ENCODE peak calls at places on chromosomes 2 and 18, in six cellular contexts. Q is heart left ventricle, S is endothelial cell of umbilical vein, J is T-helper 2 cell, X is mucosa of descending colon, B is posterior cingulate gyrus. M is an unnamed sample.

GRCh38 chr2:64179582-64180321 is 35.5 kb upstream of the PELI1 start:
- DNase-seq in Q (no peak), S (no peak), J (no peak), X (no peak), B (no peak), M (no peak)

GRCh38 chr18:50880108-50880465 is 1.2 kb downstream of the ME2 start:
- DNase-seq in Q (no peak), S (no peak), J (no peak), X (no peak), B (no peak), M (no peak)

GRCh38 chr2:204505488-204505887 is 39.8 kb upstream of the PARD3B start:
- DNase-seq in Q (no peak), S (no peak), J (no peak), X (no peak), B (no peak), M (no peak)

GRCh38 chr2:180122874-180123273 is 115.8 kb upstream of the CWC22 start:
- DNase-seq in Q (no peak), S (no peak), J (no peak), X (no peak), B (no peak), M (no peak)

GRCh38 chr2:59754336-59754735 is 799.1 kb downstream of the BCL11A start:
- DNase-seq in Q (no peak), S (no peak), J (no peak), X (peak), B (peak), M (no peak)

GRCh38 chr2:178320011-178320410 is 125.7 kb downstream of the OSBPL6 start:
- DNase-seq in Q (no peak), S (no peak), J (no peak), X (no peak), B (no peak), M (no peak)

GRCh38 chr2:102141011-102141914 is 1.3 kb upstream of the IL1R1 start:
- DNase-seq in Q (no peak), S (peak), J (no peak), X (no peak), B (no peak), M (no peak)

GRCh38 chr2:1159013-1159412 is 208.4 kb downstream of the SNTG2 start:
- DNase-seq in Q (no peak), S (no peak), J (no peak), X (no peak), B (no peak), M (no peak)

GRCh38 chr2:191927991-191928390 is 81.1 kb upstream of the CAVIN2 start:
- DNase-seq in Q (no peak), S (peak), J (no peak), X (no peak), B (no peak), M (no peak)

GRCh38 chr2:200625317-200625716 is 39.5 kb downstream of the AOX1 start:
- DNase-seq in Q (no peak), S (no peak), J (no peak), X (no peak), B (no peak), M (no peak)

GRCh38 chr18:75070625-75071483 is 138.1 kb downstream of the PTGR3 start:
- DNase-seq in Q (peak), S (peak), J (peak), X (peak), B (no peak), M (peak)

GRCh38 chr18:29087616-29088246 is 910.8 kb upstream of the CDH2 start:
- DNase-seq in Q (no peak), S (no peak), J (no peak), X (no peak), B (no peak), M (no peak)

GRCh38 chr2:151973901-151974199 is 125.0 kb downstream of the CACNB4 start:
- DNase-seq in Q (no peak), S (peak), J (no peak), X (no peak), B (peak), M (no peak)

GRCh38 chr18:72898870-72899840 is 31.4 kb upstream of the NETO1 start:
- DNase-seq in Q (no peak), S (no peak), J (no peak), X (no peak), B (no peak), M (no peak)

GRCh38 chr2:133720429-133720828 is 152.2 kb upstream of the NCKAP5 start:
- DNase-seq in Q (no peak), S (no peak), J (no peak), X (no peak), B (no peak), M (no peak)

GRCh38 chr18:27240383-27240782 is 55.3 kb upstream of the CHST9 start:
- DNase-seq in Q (no peak), S (no peak), J (no peak), X (no peak), B (no peak), M (no peak)

GRCh38 chr18:43396266-43396665 is 119.0 kb upstream of the SYT4 start:
- DNase-seq in Q (no peak), S (peak), J (no peak), X (no peak), B (no peak), M (no peak)

GRCh38 chr2:223357076-223357475 is 245.1 kb downstream of the SCG2 start:
- DNase-seq in Q (no peak), S (no peak), J (no peak), X (no peak), B (no peak), M (no peak)

GRCh38 chr18:69469444-69469919 is 68.8 kb downstream of the DOK6 start:
- DNase-seq in Q (no peak), S (no peak), J (peak), X (peak), B (no peak), M (peak)

GRCh38 chr2:239239607-239240479 is 161.0 kb downstream of the HDAC4 start:
- DNase-seq in Q (no peak), S (no peak), J (no peak), X (no peak), B (peak), M (no peak)

GRCh38 chr2:217270089-217270800 is 410.4 kb upstream of the TNP1 start:
- DNase-seq in Q (no peak), S (no peak), J (no peak), X (no peak), B (no peak), M (no peak)

GRCh38 chr2:200454839-200455801 is 54.7 kb downstream of the KCTD18 start:
- DNase-seq in Q (no peak), S (no peak), J (no peak), X (no peak), B (no peak), M (no peak)

GRCh38 chr2:101545940-101546339 is 71.0 kb upstream of the RFX8 start:
- DNase-seq in Q (no peak), S (no peak), J (no peak), X (no peak), B (no peak), M (no peak)

GRCh38 chr2:39679805-39680204 is 14.1 kb downstream of the TMEM178A start:
- DNase-seq in Q (no peak), S (no peak), J (no peak), X (no peak), B (no peak), M (no peak)

GRCh38 chr2:17000083-17000482 is 334.4 kb upstream of the CYRIA start:
- DNase-seq in Q (no peak), S (no peak), J (no peak), X (no peak), B (no peak), M (no peak)

GRCh38 chr2:112156152-112156986 is 18.2 kb downstream of the FBLN7 start:
- DNase-seq in Q (no peak), S (no peak), J (peak), X (no peak), B (no peak), M (no peak)

GRCh38 chr2:17068016-17068415 is 402.4 kb upstream of the CYRIA start:
- DNase-seq in Q (no peak), S (no peak), J (no peak), X (no peak), B (no peak), M (no peak)